ENCODE peak calls at places on chromosome 21, in eight cellular contexts. A is spleen, P is GM12891, H is IMR-90, E is K562, W is ovary, X is uterus, Z is erythroblast. O is an unnamed sample.

GRCh38 chr21:15272171-15272570 is 207.4 kb upstream of the NRIP1 start:
- DNase-seq in A (no peak), P (no peak), H (no peak), E (no peak), W (no peak), X (no peak), Z (no peak), O (no peak)

GRCh38 chr21:15549671-15550070 is 180.1 kb upstream of the USP25 start:
- DNase-seq in A (no peak), P (no peak), H (peak), E (no peak), W (no peak), X (no peak), Z (no peak), O (no peak)

GRCh38 chr21:25835397-25835796 is 100.6 kb downstream of the GABPA start:
- DNase-seq in A (no peak), P (no peak), H (no peak), E (no peak), W (no peak), X (no peak), Z (no peak), O (no peak)

GRCh38 chr21:46195595-46196195 is 11.4 kb upstream of the SPATC1L start:
- DNase-seq in A (no peak), P (no peak), H (no peak), E (no peak), W (peak), X (peak), Z (no peak), O (no peak)

GRCh38 chr21:39518845-39519205 is 67.1 kb downstream of the SH3BGR start:
- DNase-seq in A (no peak), P (no peak), H (no peak), E (no peak), W (no peak), X (no peak), Z (no peak), O (no peak)

GRCh38 chr21:15206514-15206913 is 141.7 kb upstream of the NRIP1 start:
- DNase-seq in A (no peak), P (peak), H (no peak), E (no peak), W (no peak), X (no peak), Z (no peak), O (no peak)

GRCh38 chr21:27448960-27449359 is 482.1 kb upstream of the ADAMTS5 start:
- DNase-seq in A (no peak), P (no peak), H (no peak), E (no peak), W (no peak), X (peak), Z (no peak), O (no peak)

GRCh38 chr21:39533545-39534226 is 79.1 kb upstream of the B3GALT5 start:
- DNase-seq in A (no peak), P (no peak), H (no peak), E (no peak), W (no peak), X (no peak), Z (no peak), O (no peak)

GRCh38 chr21:22174746-22175145 is 1176.5 kb downstream of the NCAM2 start:
- DNase-seq in A (no peak), P (no peak), H (no peak), E (no peak), W (no peak), X (no peak), Z (no peak), O (peak)

GRCh38 chr21:46211376-46211775 is 17.2 kb downstream of the LSS start:
- DNase-seq in A (peak), P (no peak), H (no peak), E (no peak), W (no peak), X (peak), Z (no peak), O (no peak)

GRCh38 chr21:16713331-16714114 is 799.3 kb upstream of the CXADR start:
- DNase-seq in A (no peak), P (no peak), H (peak), E (no peak), W (no peak), X (no peak), Z (no peak), O (no peak)

GRCh38 chr21:16583567-16583966 is 853.8 kb downstream of the USP25 start:
- DNase-seq in A (no peak), P (no peak), H (no peak), E (no peak), W (no peak), X (no peak), Z (no peak), O (no peak)

GRCh38 chr21:27315373-27315772 is 348.5 kb upstream of the ADAMTS5 start:
- DNase-seq in A (no peak), P (no peak), H (no peak), E (no peak), W (no peak), X (no peak), Z (no peak), O (no peak)

GRCh38 chr21:39037807-39038405 is 145.3 kb downstream of the PSMG1 start:
- DNase-seq in A (no peak), P (no peak), H (peak), E (peak), W (no peak), X (no peak), Z (peak), O (peak)

GRCh38 chr21:38804617-38805281 is 980 bp upstream of the ETS2 start:
- DNase-seq in A (peak), P (no peak), H (peak), E (peak), W (peak), X (peak), Z (peak), O (no peak)

GRCh38 chr21:31682625-31683024 is 23.1 kb downstream of the SOD1 start:
- DNase-seq in A (no peak), P (no peak), H (peak), E (no peak), W (no peak), X (no peak), Z (no peak), O (no peak)

GRCh38 chr21:38743772-38744529 is 61.8 kb upstream of the ETS2 start:
- DNase-seq in A (no peak), P (no peak), H (no peak), E (no peak), W (no peak), X (peak), Z (no peak), O (no peak)

DNA sequence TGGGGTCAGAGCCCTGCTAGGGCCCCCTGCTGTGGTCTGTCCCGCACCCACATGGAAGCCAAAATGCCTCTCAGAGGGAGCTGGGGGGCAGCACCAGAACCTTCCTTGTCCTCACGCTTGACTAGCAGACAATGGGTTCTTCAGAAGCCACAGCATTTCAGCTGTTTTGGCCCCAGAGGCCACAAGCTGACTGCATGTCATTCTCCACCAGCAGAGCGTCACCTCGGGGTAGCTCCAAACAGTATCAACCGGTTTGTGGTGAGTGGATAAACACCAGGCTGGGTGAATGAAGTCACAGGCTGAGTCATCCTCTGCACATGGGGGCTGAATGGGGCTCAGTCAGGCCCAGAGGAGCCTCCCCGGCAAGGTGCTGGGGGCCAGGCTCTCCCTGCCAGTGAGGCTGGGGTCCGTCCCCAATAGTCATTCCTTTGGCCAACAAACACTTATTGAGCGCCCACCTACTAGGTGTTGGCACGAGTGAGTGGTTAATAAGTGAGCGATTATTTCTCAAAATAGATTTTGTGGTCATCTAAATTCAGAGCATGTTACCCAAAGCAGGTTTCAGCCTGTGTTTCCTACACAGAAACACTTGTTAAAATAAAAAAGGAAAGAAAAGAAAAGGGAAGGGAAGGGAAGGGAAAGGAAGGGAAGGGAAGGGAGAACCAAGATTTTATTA is 9.1 kb downstream of the OLIG1 start:
- DNase-seq in A (no peak), P (peak), H (peak), E (peak), W (no peak), X (no peak), Z (peak), O (peak)
- TF ChIP-seq POLR2A in A (no peak), P (no peak), H (no peak), E (no peak), W (no peak), X (no peak), Z (peak), O (no peak)

DNA sequence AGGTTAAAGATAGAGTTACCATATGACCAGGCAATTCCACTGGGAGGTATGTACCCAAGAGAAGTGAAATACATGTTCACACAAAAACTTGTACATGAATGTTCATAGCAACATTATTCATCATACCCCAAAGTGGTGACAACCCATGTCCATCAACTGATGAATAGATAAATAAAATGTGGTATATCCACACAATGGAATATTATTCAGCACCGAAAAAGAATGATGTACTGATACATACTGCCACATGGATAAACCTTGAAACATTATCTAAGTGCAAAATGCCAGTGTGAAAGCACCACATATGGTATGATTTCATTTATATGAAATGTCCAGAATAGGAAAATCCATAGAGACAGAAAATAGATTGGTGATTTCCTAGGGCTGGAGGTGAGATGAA is 53.4 kb upstream of the PAXBP1 start:
- DNase-seq in A (no peak), P (no peak), H (no peak), E (no peak), W (no peak), X (no peak), Z (no peak), O (no peak)
- TF ChIP-seq POLR2A in A (no peak), P (no peak), H (no peak), E (no peak), W (no peak), X (no peak), Z (no peak), O (no peak)

DNA sequence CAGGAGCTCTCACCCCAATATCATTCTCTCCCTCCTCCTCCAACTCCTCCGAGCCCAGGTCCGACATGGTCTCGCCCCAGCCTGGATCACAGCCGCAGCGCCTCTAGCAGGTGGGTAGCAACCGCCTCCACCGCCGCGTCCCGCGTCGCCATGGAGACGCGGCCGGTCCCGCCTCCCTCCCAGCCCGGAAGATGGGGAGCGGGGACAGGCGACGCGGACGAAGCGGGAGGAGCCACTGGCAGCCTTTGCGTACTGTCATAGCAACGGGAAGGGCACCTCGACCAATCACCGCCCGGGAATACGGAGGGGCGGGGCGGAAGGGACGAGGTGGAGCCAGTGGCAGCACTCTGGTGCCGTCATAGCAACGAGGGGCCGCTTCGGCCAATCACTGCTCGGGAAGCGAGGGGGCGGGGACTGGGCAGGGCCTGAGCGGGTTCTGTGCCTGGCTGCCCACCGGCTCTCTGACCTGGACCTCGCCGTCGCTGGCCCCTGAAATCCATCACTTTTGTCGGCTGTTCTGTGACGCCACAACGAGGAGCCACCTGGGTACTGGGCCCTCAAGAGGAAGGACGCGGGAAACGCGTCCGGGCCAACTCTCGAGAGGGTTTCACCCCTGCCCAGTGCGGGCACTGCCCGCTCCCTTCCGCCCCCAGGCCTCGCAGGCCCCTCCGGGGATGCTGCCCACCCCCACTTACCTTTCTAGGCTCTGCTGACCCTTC is at the start of gene RSPH1:
- DNase-seq in A (peak), P (peak), H (peak), E (peak), W (peak), X (peak), Z (peak), O (peak)
- TF ChIP-seq POLR2A in A (no peak), P (no peak), H (no peak), E (no peak), W (peak), X (peak), Z (peak), O (peak)

GRCh38 chr21:43345046-43345745 is 81.7 kb downstream of the SIK1 start:
- DNase-seq in A (no peak), P (no peak), H (no peak), E (no peak), W (no peak), X (no peak), Z (no peak), O (no peak)

GRCh38 chr21:43341349-43342163 is 85.4 kb downstream of the SIK1 start:
- DNase-seq in A (no peak), P (no peak), H (peak), E (no peak), W (no peak), X (no peak), Z (no peak), O (peak)

GRCh38 chr21:43343992-43344886 is 82.7 kb downstream of the SIK1 start:
- DNase-seq in A (no peak), P (no peak), H (no peak), E (no peak), W (no peak), X (no peak), Z (no peak), O (no peak)

GRCh38 chr21:43342301-43342881 is 84.5 kb downstream of the SIK1 start:
- DNase-seq in A (no peak), P (no peak), H (no peak), E (no peak), W (no peak), X (no peak), Z (no peak), O (no peak)

DNA sequence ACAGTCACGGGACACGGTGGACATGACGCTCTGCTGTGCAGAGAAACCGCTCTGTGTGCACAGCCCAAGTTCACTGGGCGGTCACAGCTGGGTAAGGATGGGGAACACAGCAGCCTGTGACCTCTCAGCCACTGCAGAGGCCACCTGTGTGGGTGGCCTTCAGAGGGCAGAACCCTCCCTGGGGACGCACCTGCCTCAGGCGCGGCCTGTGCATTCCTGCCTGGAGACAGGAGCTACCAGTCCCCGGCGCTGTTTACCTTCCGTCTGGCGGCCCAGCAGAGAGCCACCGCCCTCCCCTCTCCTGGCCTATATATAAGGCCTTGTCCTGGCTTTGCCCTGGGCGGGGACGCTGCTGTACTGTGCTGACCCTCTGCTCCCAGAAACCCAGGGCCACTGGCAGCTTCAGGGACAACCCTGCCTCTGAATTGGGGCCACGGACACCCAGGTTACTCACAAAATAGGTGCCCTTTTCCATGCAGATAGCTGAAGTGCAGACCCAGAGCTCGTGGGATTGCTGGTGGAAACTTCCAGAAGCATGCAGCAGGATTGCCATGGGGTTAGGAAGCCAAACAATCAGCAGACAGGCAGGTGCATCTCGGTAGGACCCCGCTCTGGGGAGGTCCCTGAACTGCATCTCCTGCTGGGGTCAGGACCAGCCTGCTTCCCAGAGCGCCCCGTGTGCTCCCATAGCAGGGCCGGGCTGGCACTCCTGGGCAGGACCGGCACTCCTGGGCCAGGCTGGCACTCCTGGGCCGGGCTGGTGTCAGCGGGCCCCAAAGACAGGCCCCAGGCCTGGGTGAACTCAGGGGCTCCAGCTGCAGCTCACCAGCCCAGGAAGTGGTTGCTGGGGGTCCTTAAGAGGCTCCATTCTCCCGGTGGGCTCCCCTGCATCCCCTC is 83.6 kb downstream of the SIK1 start:
- DNase-seq in A (no peak), P (no peak), H (no peak), E (no peak), W (no peak), X (no peak), Z (no peak), O (no peak)
- TF ChIP-seq POLR2A in A (no peak), P (no peak), H (no peak), E (no peak), W (no peak), X (peak), Z (no peak), O (no peak)

GRCh38 chr21:36160850-36161178 is 4.2 kb downstream of the DOP1B start:
- DNase-seq in A (no peak), P (no peak), H (no peak), E (no peak), W (no peak), X (no peak), Z (no peak), O (no peak)

GRCh38 chr21:36155603-36156338 is 853 bp upstream of the DOP1B start:
- DNase-seq in A (peak), P (no peak), H (no peak), E (no peak), W (peak), X (no peak), Z (peak), O (no peak)

GRCh38 chr21:36159356-36159921 is 2.8 kb downstream of the DOP1B start:
- DNase-seq in A (no peak), P (no peak), H (no peak), E (no peak), W (no peak), X (no peak), Z (no peak), O (no peak)

GRCh38 chr21:36156339-36156814 is 247 bp upstream of the DOP1B start:
- DNase-seq in A (peak), P (peak), H (peak), E (peak), W (peak), X (peak), Z (peak), O (peak)

GRCh38 chr21:36156815-36157670 is at the start of gene DOP1B:
- DNase-seq in A (no peak), P (peak), H (no peak), E (peak), W (no peak), X (no peak), Z (no peak), O (peak)
- TF ChIP-seq POLR2A in A (no peak), P (no peak), H (no peak), E (peak), W (peak), X (peak), Z (peak), O (peak)